ENCODE peak calls at places on chromosome 20, in nine cellular contexts. One of them, this sample, is unnamed.
A peak's percentile ranks its signal among the peaks of the same experiment; 100 is the strongest.

GRCh38 chr20:37142708-37143107 is 36.4 kb upstream of the RPN2 start:
- DNase-seq in GM12865: no peak
- DNase-seq in A549: no peak
- DNase-seq in body of pancreas: no peak
- DNase-seq in WERI-Rb-1: no peak
- DNase-seq in astrocyte of the spinal cord: no peak
- DNase-seq in IMR-90: peak; percentile 6
- DNase-seq in left ventricle myocardium inferior: no peak
- DNase-seq in CD8-positive, alpha-beta T cell: no peak
- DNase-seq in this sample: no peak

GRCh38 chr20:57608516-57608915 is 11.7 kb downstream of the ZBP1 start:
- DNase-seq in GM12865: no peak
- DNase-seq in A549: no peak
- DNase-seq in body of pancreas: no peak
- DNase-seq in WERI-Rb-1: no peak
- DNase-seq in astrocyte of the spinal cord: no peak
- DNase-seq in IMR-90: no peak
- DNase-seq in left ventricle myocardium inferior: no peak
- DNase-seq in CD8-positive, alpha-beta T cell: no peak
- DNase-seq in this sample: no peak

GRCh38 chr20:25544760-25545159 is 40.6 kb downstream of the NINL start:
- DNase-seq in GM12865: no peak
- DNase-seq in A549: no peak
- DNase-seq in body of pancreas: no peak
- DNase-seq in WERI-Rb-1: peak; percentile 72
- DNase-seq in astrocyte of the spinal cord: no peak
- DNase-seq in IMR-90: no peak
- DNase-seq in left ventricle myocardium inferior: no peak
- DNase-seq in CD8-positive, alpha-beta T cell: no peak
- DNase-seq in this sample: no peak

GRCh38 chr20:35895476-35895875 is 58.8 kb downstream of the SCAND1 start:
- DNase-seq in GM12865: peak; percentile 30
- DNase-seq in A549: no peak
- DNase-seq in body of pancreas: no peak
- DNase-seq in WERI-Rb-1: no peak
- DNase-seq in astrocyte of the spinal cord: no peak
- DNase-seq in IMR-90: no peak
- DNase-seq in left ventricle myocardium inferior: no peak
- DNase-seq in CD8-positive, alpha-beta T cell: no peak
- DNase-seq in this sample: no peak

GRCh38 chr20:3436864-3437574 is 29.6 kb upstream of the DNAAF9 start:
- DNase-seq in GM12865: no peak
- DNase-seq in A549: no peak
- DNase-seq in body of pancreas: no peak
- DNase-seq in WERI-Rb-1: no peak
- DNase-seq in astrocyte of the spinal cord: no peak
- DNase-seq in IMR-90: no peak
- DNase-seq in left ventricle myocardium inferior: no peak
- DNase-seq in CD8-positive, alpha-beta T cell: no peak
- DNase-seq in this sample: no peak

GRCh38 chr20:3420211-3420707 is 12.8 kb upstream of the DNAAF9 start:
- DNase-seq in GM12865: peak; percentile 87
- DNase-seq in A549: peak; percentile 10
- DNase-seq in body of pancreas: peak; percentile 12
- DNase-seq in WERI-Rb-1: no peak
- DNase-seq in astrocyte of the spinal cord: peak; percentile 10
- DNase-seq in IMR-90: peak; percentile 41
- DNase-seq in left ventricle myocardium inferior: peak; percentile 39
- DNase-seq in CD8-positive, alpha-beta T cell: no peak
- DNase-seq in this sample: peak; percentile 38

GRCh38 chr20:9626357-9626756 is 112.0 kb downstream of the LAMP5 start:
- DNase-seq in GM12865: peak; percentile 14
- DNase-seq in A549: peak; percentile 33
- DNase-seq in body of pancreas: no peak
- DNase-seq in WERI-Rb-1: no peak
- DNase-seq in astrocyte of the spinal cord: no peak
- DNase-seq in IMR-90: no peak
- DNase-seq in left ventricle myocardium inferior: no peak
- DNase-seq in CD8-positive, alpha-beta T cell: no peak
- DNase-seq in this sample: no peak

GRCh38 chr20:35215066-35215956 is 11.2 kb upstream of the MMP24 start:
- DNase-seq in GM12865: no peak
- DNase-seq in A549: peak; percentile 88
- DNase-seq in body of pancreas: no peak
- DNase-seq in WERI-Rb-1: no peak
- DNase-seq in astrocyte of the spinal cord: peak; percentile 23
- DNase-seq in IMR-90: peak; percentile 79
- DNase-seq in left ventricle myocardium inferior: no peak
- DNase-seq in CD8-positive, alpha-beta T cell: no peak
- DNase-seq in this sample: no peak

GRCh38 chr20:64229537-64230061 is 25.9 kb upstream of the PCMTD2 start:
- DNase-seq in GM12865: no peak
- DNase-seq in A549: no peak
- DNase-seq in body of pancreas: no peak
- DNase-seq in WERI-Rb-1: no peak
- DNase-seq in astrocyte of the spinal cord: no peak
- DNase-seq in IMR-90: no peak
- DNase-seq in left ventricle myocardium inferior: no peak
- DNase-seq in CD8-positive, alpha-beta T cell: no peak
- DNase-seq in this sample: no peak

GRCh38 chr20:57698867-57699275 is 10.9 kb downstream of the PMEPA1 start:
- DNase-seq in GM12865: no peak
- DNase-seq in A549: peak; percentile 84
- DNase-seq in body of pancreas: no peak
- DNase-seq in WERI-Rb-1: no peak
- DNase-seq in astrocyte of the spinal cord: no peak
- DNase-seq in IMR-90: no peak
- DNase-seq in left ventricle myocardium inferior: no peak
- DNase-seq in CD8-positive, alpha-beta T cell: no peak
- DNase-seq in this sample: no peak

GRCh38 chr20:36777152-36777551 is 3.6 kb upstream of the DSN1 start:
- DNase-seq in GM12865: no peak
- DNase-seq in A549: no peak
- DNase-seq in body of pancreas: no peak
- DNase-seq in WERI-Rb-1: no peak
- DNase-seq in astrocyte of the spinal cord: no peak
- DNase-seq in IMR-90: no peak
- DNase-seq in left ventricle myocardium inferior: no peak
- DNase-seq in CD8-positive, alpha-beta T cell: no peak
- DNase-seq in this sample: no peak

GRCh38 chr20:2745060-2745910 is 52.7 kb downstream of the EBF4 start:
- DNase-seq in GM12865: no peak
- DNase-seq in A549: no peak
- DNase-seq in body of pancreas: no peak
- DNase-seq in WERI-Rb-1: no peak
- DNase-seq in astrocyte of the spinal cord: no peak
- DNase-seq in IMR-90: no peak
- DNase-seq in left ventricle myocardium inferior: no peak
- DNase-seq in CD8-positive, alpha-beta T cell: no peak
- DNase-seq in this sample: no peak

GRCh38 chr20:41228858-41229257 is 88.7 kb downstream of the ZHX3 start:
- DNase-seq in GM12865: no peak
- DNase-seq in A549: no peak
- DNase-seq in body of pancreas: no peak
- DNase-seq in WERI-Rb-1: no peak
- DNase-seq in astrocyte of the spinal cord: no peak
- DNase-seq in IMR-90: no peak
- DNase-seq in left ventricle myocardium inferior: no peak
- DNase-seq in CD8-positive, alpha-beta T cell: no peak
- DNase-seq in this sample: no peak

GRCh38 chr20:63829943-63830820 is 882 bp downstream of the ZBTB46 start:
- DNase-seq in GM12865: no peak
- DNase-seq in A549: no peak
- DNase-seq in body of pancreas: peak; percentile 31
- DNase-seq in WERI-Rb-1: no peak
- DNase-seq in astrocyte of the spinal cord: no peak
- DNase-seq in IMR-90: peak; percentile 36
- DNase-seq in left ventricle myocardium inferior: no peak
- DNase-seq in CD8-positive, alpha-beta T cell: no peak
- DNase-seq in this sample: no peak

GRCh38 chr20:25275813-25276532 is 28.1 kb downstream of the PYGB start:
- DNase-seq in GM12865: no peak
- DNase-seq in A549: no peak
- DNase-seq in body of pancreas: peak; percentile 2
- DNase-seq in WERI-Rb-1: peak; percentile 8
- DNase-seq in astrocyte of the spinal cord: no peak
- DNase-seq in IMR-90: no peak
- DNase-seq in left ventricle myocardium inferior: peak; percentile 14
- DNase-seq in CD8-positive, alpha-beta T cell: no peak
- DNase-seq in this sample: no peak

GRCh38 chr20:55291251-55291650 is 714.1 kb downstream of the CBLN4 start:
- DNase-seq in GM12865: no peak
- DNase-seq in A549: no peak
- DNase-seq in body of pancreas: no peak
- DNase-seq in WERI-Rb-1: no peak
- DNase-seq in astrocyte of the spinal cord: no peak
- DNase-seq in IMR-90: no peak
- DNase-seq in left ventricle myocardium inferior: no peak
- DNase-seq in CD8-positive, alpha-beta T cell: no peak
- DNase-seq in this sample: no peak

GRCh38 chr20:59972037-59972801 is 14.0 kb downstream of the CDH26 start:
- DNase-seq in GM12865: no peak
- DNase-seq in A549: no peak
- DNase-seq in body of pancreas: no peak
- DNase-seq in WERI-Rb-1: no peak
- DNase-seq in astrocyte of the spinal cord: no peak
- DNase-seq in IMR-90: no peak
- DNase-seq in left ventricle myocardium inferior: no peak
- DNase-seq in CD8-positive, alpha-beta T cell: no peak
- DNase-seq in this sample: no peak

GRCh38 chr20:6057704-6058103 is 3.8 kb upstream of the LRRN4 start:
- DNase-seq in GM12865: no peak
- DNase-seq in A549: no peak
- DNase-seq in body of pancreas: no peak
- DNase-seq in WERI-Rb-1: no peak
- DNase-seq in astrocyte of the spinal cord: no peak
- DNase-seq in IMR-90: no peak
- DNase-seq in left ventricle myocardium inferior: no peak
- DNase-seq in CD8-positive, alpha-beta T cell: no peak
- DNase-seq in this sample: no peak

GRCh38 chr20:25750765-25751696 is 54.4 kb upstream of the ZNF337 start:
- DNase-seq in GM12865: peak; percentile 66
- DNase-seq in A549: peak; percentile 77
- DNase-seq in body of pancreas: peak; percentile 68
- DNase-seq in WERI-Rb-1: no peak
- DNase-seq in astrocyte of the spinal cord: peak; percentile 39
- DNase-seq in IMR-90: peak; percentile 28
- DNase-seq in left ventricle myocardium inferior: peak; percentile 53
- DNase-seq in CD8-positive, alpha-beta T cell: peak; percentile 52
- DNase-seq in this sample: peak; percentile 21

DNA sequence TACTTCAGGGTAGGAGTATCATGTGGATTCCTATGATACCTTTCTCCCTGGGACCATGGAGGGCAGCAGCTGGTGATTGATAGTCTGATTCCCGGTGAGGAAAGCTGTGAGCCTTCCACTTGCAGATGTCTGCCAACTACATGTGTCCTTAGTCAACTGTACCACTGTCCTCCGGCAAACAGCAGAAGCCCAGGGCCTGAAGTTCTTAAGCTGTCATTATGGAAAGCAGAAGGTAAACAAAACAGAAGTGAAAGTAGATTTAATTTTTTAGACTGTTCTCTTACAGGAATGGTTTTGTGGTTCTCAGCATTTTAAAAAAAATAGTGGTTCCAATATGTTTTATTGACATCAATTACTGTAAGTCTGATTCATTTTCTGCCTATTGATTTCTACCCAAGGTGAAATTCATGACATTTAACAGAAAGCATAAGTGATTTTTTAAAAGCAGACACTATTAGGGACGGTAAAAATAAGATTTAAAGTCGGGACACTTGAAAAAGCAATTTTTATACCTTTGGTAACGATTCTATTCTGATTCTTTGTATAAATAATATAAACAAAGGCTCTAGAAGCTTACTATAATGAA is 36.6 kb downstream of the PTPN1 start:
- DNase-seq in GM12865: peak; percentile 62
- DNase-seq in A549: no peak
- DNase-seq in body of pancreas: no peak
- DNase-seq in WERI-Rb-1: no peak
- DNase-seq in astrocyte of the spinal cord: no peak
- DNase-seq in IMR-90: no peak
- DNase-seq in left ventricle myocardium inferior: no peak
- DNase-seq in CD8-positive, alpha-beta T cell: no peak
- DNase-seq in this sample: no peak
- H3K4me3 ChIP-seq in GM12865: peak overlapping the region; percentile 42
- H3K4me3 ChIP-seq in A549: no peak overlapping the region
- H3K4me3 ChIP-seq in body of pancreas: no peak overlapping the region
- H3K4me3 ChIP-seq in WERI-Rb-1: no peak overlapping the region
- H3K4me3 ChIP-seq in astrocyte of the spinal cord: no peak overlapping the region
- H3K4me3 ChIP-seq in IMR-90: no peak overlapping the region
- H3K4me3 ChIP-seq in left ventricle myocardium inferior: no peak overlapping the region
- H3K4me3 ChIP-seq in CD8-positive, alpha-beta T cell: no peak overlapping the region
- H3K4me3 ChIP-seq in this sample: no peak overlapping the region

GRCh38 chr20:32356935-32357868 is 929 bp upstream of the ASXL1 start:
- DNase-seq in GM12865: no peak
- DNase-seq in A549: no peak
- DNase-seq in body of pancreas: peak; percentile 47
- DNase-seq in WERI-Rb-1: peak; percentile 15
- DNase-seq in astrocyte of the spinal cord: peak; percentile 29
- DNase-seq in IMR-90: peak; percentile 50
- DNase-seq in left ventricle myocardium inferior: no peak
- DNase-seq in CD8-positive, alpha-beta T cell: no peak
- DNase-seq in this sample: peak; percentile 30
- TF ChIP-seq CTCF in GM12865: no peak
- TF ChIP-seq CTCF in A549: no peak
- TF ChIP-seq CTCF in body of pancreas: no peak
- TF ChIP-seq CTCF in WERI-Rb-1: no peak
- TF ChIP-seq CTCF in astrocyte of the spinal cord: no peak
- TF ChIP-seq CTCF in IMR-90: no peak
- TF ChIP-seq CTCF in left ventricle myocardium inferior: no peak
- TF ChIP-seq CTCF in CD8-positive, alpha-beta T cell: no peak
- TF ChIP-seq CTCF in this sample: no peak

GRCh38 chr20:53914861-53915458 is 155.4 kb downstream of the BCAS1 start:
- DNase-seq in GM12865: no peak
- DNase-seq in A549: no peak
- DNase-seq in body of pancreas: no peak
- DNase-seq in WERI-Rb-1: no peak
- DNase-seq in astrocyte of the spinal cord: peak; percentile 44
- DNase-seq in IMR-90: no peak
- DNase-seq in left ventricle myocardium inferior: no peak
- DNase-seq in CD8-positive, alpha-beta T cell: no peak
- DNase-seq in this sample: no peak
- H3K4me3 ChIP-seq in GM12865: peak overlapping the region; percentile 44
- H3K4me3 ChIP-seq in A549: peak overlapping the region; percentile 54
- H3K4me3 ChIP-seq in body of pancreas: peak overlapping the region; percentile 24
- H3K4me3 ChIP-seq in WERI-Rb-1: peak overlapping the region; percentile 75
- H3K4me3 ChIP-seq in astrocyte of the spinal cord: peak overlapping the region; percentile 56
- H3K4me3 ChIP-seq in IMR-90: no peak overlapping the region
- H3K4me3 ChIP-seq in left ventricle myocardium inferior: peak overlapping the region; percentile 74
- H3K4me3 ChIP-seq in CD8-positive, alpha-beta T cell: peak overlapping the region; percentile 81
- H3K4me3 ChIP-seq in this sample: peak overlapping the region; percentile 72

GRCh38 chr20:1266167-1266973 is at the start of gene SNPH:
- DNase-seq in GM12865: peak; percentile 62
- DNase-seq in A549: peak; percentile 82
- DNase-seq in body of pancreas: peak; percentile 81
- DNase-seq in WERI-Rb-1: peak; percentile 81
- DNase-seq in astrocyte of the spinal cord: peak; percentile 81
- DNase-seq in IMR-90: peak; percentile 76
- DNase-seq in left ventricle myocardium inferior: peak; percentile 84
- DNase-seq in CD8-positive, alpha-beta T cell: peak; percentile 76
- DNase-seq in this sample: peak; percentile 47
- TF ChIP-seq CTCF in GM12865: no peak
- TF ChIP-seq CTCF in A549: no peak
- TF ChIP-seq CTCF in body of pancreas: no peak
- TF ChIP-seq CTCF in WERI-Rb-1: no peak
- TF ChIP-seq CTCF in astrocyte of the spinal cord: no peak
- TF ChIP-seq CTCF in IMR-90: no peak
- TF ChIP-seq CTCF in left ventricle myocardium inferior: no peak
- TF ChIP-seq CTCF in CD8-positive, alpha-beta T cell: no peak
- TF ChIP-seq CTCF in this sample: no peak

This sample was measured in tibial nerve.